ENCODE peak calls at places on chromosome 4, in ten cellular contexts. One of them, this sample, is unnamed.

GRCh38 chr4:151114986-151115385 is 15.6 kb downstream of the RPS3A start:
- DNase-seq in ovary: no peak
- DNase-seq in naive thymus-derived CD4-positive, alpha-beta T cell: no peak
- DNase-seq in Peyer's patch: no peak
- DNase-seq in A549: no peak
- DNase-seq in cardiac muscle cell: peak
- DNase-seq in GM12878: no peak
- DNase-seq in adipocyte: no peak
- DNase-seq in tibial artery: no peak
- DNase-seq in psoas muscle: no peak
- DNase-seq in this sample: no peak

GRCh38 chr4:22301253-22301652 is 214.6 kb downstream of the ADGRA3 start:
- DNase-seq in ovary: no peak
- DNase-seq in naive thymus-derived CD4-positive, alpha-beta T cell: no peak
- DNase-seq in Peyer's patch: no peak
- DNase-seq in A549: no peak
- DNase-seq in cardiac muscle cell: no peak
- DNase-seq in GM12878: no peak
- DNase-seq in adipocyte: no peak
- DNase-seq in tibial artery: no peak
- DNase-seq in psoas muscle: no peak
- DNase-seq in this sample: no peak

GRCh38 chr4:2930821-2931764 is 32.1 kb downstream of the NOP14 start:
- DNase-seq in ovary: peak
- DNase-seq in naive thymus-derived CD4-positive, alpha-beta T cell: no peak
- DNase-seq in Peyer's patch: peak
- DNase-seq in A549: no peak
- DNase-seq in cardiac muscle cell: no peak
- DNase-seq in GM12878: no peak
- DNase-seq in adipocyte: no peak
- DNase-seq in tibial artery: peak
- DNase-seq in psoas muscle: no peak
- DNase-seq in this sample: no peak

GRCh38 chr4:104451573-104451972 is 43.1 kb downstream of the CXXC4 start:
- DNase-seq in ovary: no peak
- DNase-seq in naive thymus-derived CD4-positive, alpha-beta T cell: no peak
- DNase-seq in Peyer's patch: no peak
- DNase-seq in A549: no peak
- DNase-seq in cardiac muscle cell: peak
- DNase-seq in GM12878: no peak
- DNase-seq in adipocyte: peak
- DNase-seq in tibial artery: no peak
- DNase-seq in psoas muscle: no peak
- DNase-seq in this sample: no peak

GRCh38 chr4:96037705-96038104 is 197.8 kb downstream of the PDHA2 start:
- DNase-seq in ovary: no peak
- DNase-seq in naive thymus-derived CD4-positive, alpha-beta T cell: no peak
- DNase-seq in Peyer's patch: no peak
- DNase-seq in A549: no peak
- DNase-seq in cardiac muscle cell: no peak
- DNase-seq in GM12878: no peak
- DNase-seq in adipocyte: no peak
- DNase-seq in tibial artery: no peak
- DNase-seq in psoas muscle: no peak
- DNase-seq in this sample: no peak

GRCh38 chr4:86319390-86319789 is 40.5 kb downstream of the MAPK10 start:
- DNase-seq in ovary: no peak
- DNase-seq in naive thymus-derived CD4-positive, alpha-beta T cell: no peak
- DNase-seq in Peyer's patch: no peak
- DNase-seq in A549: no peak
- DNase-seq in cardiac muscle cell: no peak
- DNase-seq in GM12878: no peak
- DNase-seq in adipocyte: no peak
- DNase-seq in tibial artery: no peak
- DNase-seq in psoas muscle: no peak
- DNase-seq in this sample: no peak

GRCh38 chr4:853416-853781 is 27.5 kb upstream of the CPLX1 start:
- DNase-seq in ovary: no peak
- DNase-seq in naive thymus-derived CD4-positive, alpha-beta T cell: no peak
- DNase-seq in Peyer's patch: no peak
- DNase-seq in A549: no peak
- DNase-seq in cardiac muscle cell: no peak
- DNase-seq in GM12878: no peak
- DNase-seq in adipocyte: no peak
- DNase-seq in tibial artery: no peak
- DNase-seq in psoas muscle: no peak
- DNase-seq in this sample: no peak

GRCh38 chr4:4486969-4487368 is 54.9 kb downstream of the STX18 start:
- DNase-seq in ovary: no peak
- DNase-seq in naive thymus-derived CD4-positive, alpha-beta T cell: no peak
- DNase-seq in Peyer's patch: no peak
- DNase-seq in A549: no peak
- DNase-seq in cardiac muscle cell: no peak
- DNase-seq in GM12878: no peak
- DNase-seq in adipocyte: no peak
- DNase-seq in tibial artery: no peak
- DNase-seq in psoas muscle: no peak
- DNase-seq in this sample: no peak

GRCh38 chr4:128573781-128574508 is 235.6 kb upstream of the JADE1 start:
- DNase-seq in ovary: no peak
- DNase-seq in naive thymus-derived CD4-positive, alpha-beta T cell: no peak
- DNase-seq in Peyer's patch: no peak
- DNase-seq in A549: peak
- DNase-seq in cardiac muscle cell: peak
- DNase-seq in GM12878: no peak
- DNase-seq in adipocyte: peak
- DNase-seq in tibial artery: no peak
- DNase-seq in psoas muscle: no peak
- DNase-seq in this sample: peak

GRCh38 chr4:149211961-149212360 is 603.7 kb downstream of the IQCM start:
- DNase-seq in ovary: no peak
- DNase-seq in naive thymus-derived CD4-positive, alpha-beta T cell: no peak
- DNase-seq in Peyer's patch: no peak
- DNase-seq in A549: no peak
- DNase-seq in cardiac muscle cell: no peak
- DNase-seq in GM12878: no peak
- DNase-seq in adipocyte: no peak
- DNase-seq in tibial artery: no peak
- DNase-seq in psoas muscle: no peak
- DNase-seq in this sample: no peak

GRCh38 chr4:53147711-53148110 is 218.2 kb downstream of the SCFD2 start:
- DNase-seq in ovary: no peak
- DNase-seq in naive thymus-derived CD4-positive, alpha-beta T cell: no peak
- DNase-seq in Peyer's patch: no peak
- DNase-seq in A549: no peak
- DNase-seq in cardiac muscle cell: no peak
- DNase-seq in GM12878: no peak
- DNase-seq in adipocyte: peak
- DNase-seq in tibial artery: no peak
- DNase-seq in psoas muscle: no peak
- DNase-seq in this sample: no peak

GRCh38 chr4:126395661-126396060 is 1080.9 kb downstream of the FAT4 start:
- DNase-seq in ovary: no peak
- DNase-seq in naive thymus-derived CD4-positive, alpha-beta T cell: no peak
- DNase-seq in Peyer's patch: no peak
- DNase-seq in A549: no peak
- DNase-seq in cardiac muscle cell: no peak
- DNase-seq in GM12878: no peak
- DNase-seq in adipocyte: peak
- DNase-seq in tibial artery: no peak
- DNase-seq in psoas muscle: no peak
- DNase-seq in this sample: peak

GRCh38 chr4:155005395-155006087 is 202.9 kb upstream of the NPY2R start:
- DNase-seq in ovary: no peak
- DNase-seq in naive thymus-derived CD4-positive, alpha-beta T cell: no peak
- DNase-seq in Peyer's patch: no peak
- DNase-seq in A549: no peak
- DNase-seq in cardiac muscle cell: peak
- DNase-seq in GM12878: no peak
- DNase-seq in adipocyte: peak
- DNase-seq in tibial artery: no peak
- DNase-seq in psoas muscle: no peak
- DNase-seq in this sample: peak

GRCh38 chr4:147772459-147772969 is 40.6 kb downstream of the ARHGAP10 start:
- DNase-seq in ovary: no peak
- DNase-seq in naive thymus-derived CD4-positive, alpha-beta T cell: no peak
- DNase-seq in Peyer's patch: no peak
- DNase-seq in A549: no peak
- DNase-seq in cardiac muscle cell: peak
- DNase-seq in GM12878: no peak
- DNase-seq in adipocyte: peak
- DNase-seq in tibial artery: no peak
- DNase-seq in psoas muscle: no peak
- DNase-seq in this sample: peak

GRCh38 chr4:8641931-8642650 is 49.5 kb downstream of the CPZ start:
- DNase-seq in ovary: no peak
- DNase-seq in naive thymus-derived CD4-positive, alpha-beta T cell: no peak
- DNase-seq in Peyer's patch: peak
- DNase-seq in A549: no peak
- DNase-seq in cardiac muscle cell: no peak
- DNase-seq in GM12878: no peak
- DNase-seq in adipocyte: no peak
- DNase-seq in tibial artery: no peak
- DNase-seq in psoas muscle: no peak
- DNase-seq in this sample: no peak
- H3K4me3 ChIP-seq in ovary: no peak
- H3K4me3 ChIP-seq in naive thymus-derived CD4-positive, alpha-beta T cell: no peak
- H3K4me3 ChIP-seq in Peyer's patch: no peak
- H3K4me3 ChIP-seq in A549: no peak
- H3K4me3 ChIP-seq in cardiac muscle cell: no peak
- H3K4me3 ChIP-seq in GM12878: no peak
- H3K4me3 ChIP-seq in adipocyte: no peak
- H3K4me3 ChIP-seq in tibial artery: no peak
- H3K4me3 ChIP-seq in psoas muscle: no peak
- H3K4me3 ChIP-seq in this sample: no peak

DNA sequence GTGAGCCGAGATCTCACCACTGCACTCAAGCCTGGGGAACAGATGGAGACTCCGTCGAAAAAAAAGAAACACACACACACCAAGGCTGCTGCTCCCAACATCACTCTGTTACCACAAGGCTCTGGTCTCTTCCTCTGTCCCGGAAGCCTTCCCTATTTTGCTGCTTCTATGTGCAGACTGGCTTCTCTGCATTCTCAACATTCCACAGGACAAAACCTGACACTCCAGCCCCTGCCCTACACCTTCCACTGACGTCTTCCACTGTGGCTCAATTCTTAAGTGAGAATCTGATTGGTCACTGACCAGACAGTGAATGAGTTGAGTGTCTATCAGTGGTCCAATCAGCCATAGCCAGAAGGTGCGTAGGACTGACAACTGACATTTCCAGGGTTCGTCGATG is 5.9 kb downstream of the ODAPH start:
- DNase-seq in ovary: no peak
- DNase-seq in naive thymus-derived CD4-positive, alpha-beta T cell: no peak
- DNase-seq in Peyer's patch: no peak
- DNase-seq in A549: no peak
- DNase-seq in cardiac muscle cell: peak
- DNase-seq in GM12878: no peak
- DNase-seq in adipocyte: no peak
- DNase-seq in tibial artery: no peak
- DNase-seq in psoas muscle: no peak
- DNase-seq in this sample: no peak
- H3K4me3 ChIP-seq in ovary: no peak
- H3K4me3 ChIP-seq in naive thymus-derived CD4-positive, alpha-beta T cell: no peak
- H3K4me3 ChIP-seq in Peyer's patch: no peak
- H3K4me3 ChIP-seq in A549: no peak
- H3K4me3 ChIP-seq in cardiac muscle cell: no peak
- H3K4me3 ChIP-seq in GM12878: no peak
- H3K4me3 ChIP-seq in adipocyte: no peak
- H3K4me3 ChIP-seq in tibial artery: no peak
- H3K4me3 ChIP-seq in psoas muscle: no peak
- H3K4me3 ChIP-seq in this sample: no peak

GRCh38 chr4:142406051-142406549 is 440.0 kb downstream of the INPP4B start:
- DNase-seq in ovary: no peak
- DNase-seq in naive thymus-derived CD4-positive, alpha-beta T cell: no peak
- DNase-seq in Peyer's patch: no peak
- DNase-seq in A549: no peak
- DNase-seq in cardiac muscle cell: peak
- DNase-seq in GM12878: peak
- DNase-seq in adipocyte: peak
- DNase-seq in tibial artery: no peak
- DNase-seq in psoas muscle: no peak
- DNase-seq in this sample: no peak

GRCh38 chr4:142404191-142404611 is 441.9 kb downstream of the INPP4B start:
- DNase-seq in ovary: peak
- DNase-seq in naive thymus-derived CD4-positive, alpha-beta T cell: no peak
- DNase-seq in Peyer's patch: no peak
- DNase-seq in A549: peak
- DNase-seq in cardiac muscle cell: peak
- DNase-seq in GM12878: no peak
- DNase-seq in adipocyte: peak
- DNase-seq in tibial artery: no peak
- DNase-seq in psoas muscle: peak
- DNase-seq in this sample: no peak

GRCh38 chr4:142406917-142407501 is 439.1 kb downstream of the INPP4B start:
- DNase-seq in ovary: no peak
- DNase-seq in naive thymus-derived CD4-positive, alpha-beta T cell: peak
- DNase-seq in Peyer's patch: no peak
- DNase-seq in A549: no peak
- DNase-seq in cardiac muscle cell: peak
- DNase-seq in GM12878: no peak
- DNase-seq in adipocyte: peak
- DNase-seq in tibial artery: no peak
- DNase-seq in psoas muscle: no peak
- DNase-seq in this sample: no peak

GRCh38 chr4:142407569-142407968 is 438.5 kb downstream of the INPP4B start:
- DNase-seq in ovary: no peak
- DNase-seq in naive thymus-derived CD4-positive, alpha-beta T cell: no peak
- DNase-seq in Peyer's patch: no peak
- DNase-seq in A549: no peak
- DNase-seq in cardiac muscle cell: peak
- DNase-seq in GM12878: no peak
- DNase-seq in adipocyte: peak
- DNase-seq in tibial artery: no peak
- DNase-seq in psoas muscle: no peak
- DNase-seq in this sample: no peak

GRCh38 chr4:142405021-142405991 is 440.8 kb downstream of the INPP4B start:
- DNase-seq in ovary: peak
- DNase-seq in naive thymus-derived CD4-positive, alpha-beta T cell: peak
- DNase-seq in Peyer's patch: peak
- DNase-seq in A549: peak
- DNase-seq in cardiac muscle cell: peak
- DNase-seq in GM12878: peak
- DNase-seq in adipocyte: peak
- DNase-seq in tibial artery: peak
- DNase-seq in psoas muscle: peak
- DNase-seq in this sample: no peak
- H3K4me3 ChIP-seq in ovary: peak
- H3K4me3 ChIP-seq in naive thymus-derived CD4-positive, alpha-beta T cell: peak
- H3K4me3 ChIP-seq in Peyer's patch: peak
- H3K4me3 ChIP-seq in A549: peak
- H3K4me3 ChIP-seq in cardiac muscle cell: no peak
- H3K4me3 ChIP-seq in GM12878: peak
- H3K4me3 ChIP-seq in adipocyte: peak
- H3K4me3 ChIP-seq in tibial artery: peak
- H3K4me3 ChIP-seq in psoas muscle: peak
- H3K4me3 ChIP-seq in this sample: peak

DNA sequence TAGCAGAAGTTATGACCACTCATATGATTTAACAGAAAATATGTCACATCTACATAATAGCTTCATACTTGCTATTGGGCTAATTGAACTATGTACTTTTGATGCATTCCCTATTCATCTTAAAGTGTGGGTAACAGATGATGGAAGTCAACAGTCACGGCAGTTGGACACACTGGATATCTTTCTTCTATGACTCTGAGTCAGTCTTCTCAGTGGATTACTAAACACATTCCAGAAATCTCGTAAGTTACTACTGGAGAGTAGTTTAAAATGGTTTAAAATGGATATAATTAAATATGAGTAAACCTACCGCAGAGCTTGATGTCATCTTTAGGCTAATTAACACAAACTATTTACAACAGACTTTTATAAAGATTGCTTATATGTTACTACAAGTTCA is 30.1 kb upstream of the CFAP299 start:
- DNase-seq in ovary: no peak
- DNase-seq in naive thymus-derived CD4-positive, alpha-beta T cell: no peak
- DNase-seq in Peyer's patch: no peak
- DNase-seq in A549: no peak
- DNase-seq in cardiac muscle cell: no peak
- DNase-seq in GM12878: no peak
- DNase-seq in adipocyte: peak
- DNase-seq in tibial artery: no peak
- DNase-seq in psoas muscle: no peak
- DNase-seq in this sample: no peak
- H3K4me3 ChIP-seq in ovary: no peak
- H3K4me3 ChIP-seq in naive thymus-derived CD4-positive, alpha-beta T cell: no peak
- H3K4me3 ChIP-seq in Peyer's patch: no peak
- H3K4me3 ChIP-seq in A549: no peak
- H3K4me3 ChIP-seq in cardiac muscle cell: no peak
- H3K4me3 ChIP-seq in GM12878: no peak
- H3K4me3 ChIP-seq in adipocyte: no peak
- H3K4me3 ChIP-seq in tibial artery: no peak
- H3K4me3 ChIP-seq in psoas muscle: no peak
- H3K4me3 ChIP-seq in this sample: no peak

This sample was measured in skeletal muscle cell.